ENCODE peak calls at places on chromosomes 12 and 14, in nine cellular contexts. I, Y, L, P, D, C, M, S and E are unnamed samples.

GRCh38 chr12:11756022-11756421 is 106.5 kb downstream of the ETV6 start:
- DNase-seq in I (no peak), Y (no peak), L (no peak), P (no peak), D (no peak), C (no peak), M (peak), S (no peak), E (no peak)

GRCh38 chr12:107368586-107368985 is 275.2 kb upstream of the CRY1 start:
- DNase-seq in I (no peak), Y (no peak), L (no peak), P (no peak), D (no peak), C (no peak), M (no peak), S (no peak), E (no peak)

GRCh38 chr12:108270035-108270840 is 68.9 kb downstream of the CMKLR1 start:
- DNase-seq in I (no peak), Y (no peak), L (no peak), P (no peak), D (no peak), C (no peak), M (no peak), S (no peak), E (no peak)

GRCh38 chr12:11986165-11986564 is 84.6 kb upstream of the BCL2L14 start:
- DNase-seq in I (no peak), Y (no peak), L (no peak), P (no peak), D (no peak), C (no peak), M (no peak), S (no peak), E (no peak)

GRCh38 chr14:81710232-81710845 is 176.7 kb upstream of the SEL1L start:
- DNase-seq in I (no peak), Y (peak), L (no peak), P (peak), D (no peak), C (peak), M (no peak), S (no peak), E (no peak)

GRCh38 chr12:108633081-108633533 is 587 bp downstream of the SELPLG start:
- DNase-seq in I (no peak), Y (no peak), L (no peak), P (no peak), D (no peak), C (no peak), M (peak), S (no peak), E (no peak)

GRCh38 chr14:76922599-76922998 is 96.4 kb downstream of the LRRC74A start:
- DNase-seq in I (no peak), Y (no peak), L (no peak), P (no peak), D (no peak), C (no peak), M (no peak), S (no peak), E (no peak)

GRCh38 chr14:101347893-101348777 is 213.2 kb upstream of the DIO3 start:
- DNase-seq in I (no peak), Y (no peak), L (no peak), P (no peak), D (no peak), C (no peak), M (no peak), S (no peak), E (no peak)

GRCh38 chr14:101828038-101828437 is 66.5 kb downstream of the PPP2R5C start:
- DNase-seq in I (peak), Y (no peak), L (no peak), P (no peak), D (no peak), C (no peak), M (no peak), S (no peak), E (no peak)

GRCh38 chr14:88476375-88476774 is 78.4 kb downstream of the PTPN21 start:
- DNase-seq in I (no peak), Y (no peak), L (no peak), P (no peak), D (no peak), C (no peak), M (no peak), S (no peak), E (no peak)

GRCh38 chr12:14310866-14311265 is 54.6 kb upstream of the ATF7IP start:
- DNase-seq in I (no peak), Y (no peak), L (no peak), P (no peak), D (no peak), C (no peak), M (no peak), S (no peak), E (no peak)

GRCh38 chr12:107115119-107115518 is 21.8 kb upstream of the CRY1 start:
- DNase-seq in I (no peak), Y (no peak), L (no peak), P (no peak), D (no peak), C (no peak), M (no peak), S (no peak), E (no peak)

GRCh38 chr12:63298386-63298930 is 147.5 kb upstream of the AVPR1A start:
- DNase-seq in I (no peak), Y (no peak), L (no peak), P (no peak), D (no peak), C (no peak), M (no peak), S (no peak), E (no peak)

GRCh38 chr14:72980863-72981262 is 46.0 kb downstream of the ZFYVE1 start:
- DNase-seq in I (no peak), Y (no peak), L (no peak), P (no peak), D (no peak), C (no peak), M (peak), S (no peak), E (no peak)

GRCh38 chr14:41000350-41000749 is 606.3 kb upstream of the LRFN5 start:
- DNase-seq in I (no peak), Y (no peak), L (no peak), P (no peak), D (no peak), C (no peak), M (no peak), S (no peak), E (no peak)

GRCh38 chr12:21476949-21477348 is 24.5 kb downstream of the RECQL start:
- DNase-seq in I (no peak), Y (no peak), L (no peak), P (peak), D (no peak), C (no peak), M (no peak), S (no peak), E (no peak)

GRCh38 chr12:22821985-22822384 is 197.0 kb downstream of the ETNK1 start:
- DNase-seq in I (no peak), Y (no peak), L (no peak), P (no peak), D (no peak), C (no peak), M (no peak), S (no peak), E (no peak)

GRCh38 chr14:69093551-69094421 is 59.1 kb downstream of the DCAF5 start:
- DNase-seq in I (no peak), Y (no peak), L (peak), P (peak), D (peak), C (peak), M (no peak), S (no peak), E (no peak)

GRCh38 chr12:591167-591570 is 72.1 kb downstream of the NINJ2 start:
- DNase-seq in I (no peak), Y (no peak), L (no peak), P (no peak), D (no peak), C (no peak), M (peak), S (no peak), E (no peak)

GRCh38 chr14:77076118-77076631 is 21.9 kb upstream of the CIPC start:
- DNase-seq in I (no peak), Y (no peak), L (no peak), P (no peak), D (no peak), C (no peak), M (peak), S (peak), E (no peak)

GRCh38 chr12:31813305-31813704 is 84.5 kb upstream of the AMN1 start:
- DNase-seq in I (no peak), Y (no peak), L (no peak), P (no peak), D (no peak), C (no peak), M (no peak), S (no peak), E (no peak)

GRCh38 chr14:67964391-67964812 is 144.8 kb downstream of the RAD51B start:
- DNase-seq in I (peak), Y (no peak), L (no peak), P (peak), D (no peak), C (peak), M (no peak), S (no peak), E (no peak)

GRCh38 chr12:53999596-54000104 is 311 bp upstream of the HOXC9 start:
- DNase-seq in I (no peak), Y (no peak), L (no peak), P (peak), D (no peak), C (peak), M (no peak), S (no peak), E (no peak)

GRCh38 chr12:12741705-12742104 is 24.5 kb downstream of the CDKN1B start:
- DNase-seq in I (no peak), Y (no peak), L (no peak), P (no peak), D (no peak), C (no peak), M (no peak), S (no peak), E (no peak)

GRCh38 chr12:62933220-62933870 is 1.6 kb downstream of the PPM1H start:
- DNase-seq in I (no peak), Y (peak), L (peak), P (no peak), D (peak), C (peak), M (no peak), S (no peak), E (no peak)